ENCODE peak calls at places on chromosomes 3 and 15, in six cellular contexts. C, O, A, P, L and Q are unnamed samples.

GRCh38 chr3:139302084-139302800 is 41.6 kb upstream of the MRPS22 start:
- DNase-seq in C (peak), O (peak), A (peak), P (no peak), L (peak), Q (no peak)

GRCh38 chr3:59759298-59760169 is 709.7 kb upstream of the CFAP20DC start:
- DNase-seq in C (no peak), O (no peak), A (no peak), P (no peak), L (no peak), Q (no peak)

GRCh38 chr3:107884719-107885460 is 205.9 kb downstream of the CD47 start:
- DNase-seq in C (no peak), O (peak), A (peak), P (no peak), L (no peak), Q (no peak)

GRCh38 chr3:67192466-67192865 is 194.4 kb downstream of the KBTBD8 start:
- DNase-seq in C (no peak), O (no peak), A (no peak), P (no peak), L (no peak), Q (no peak)

GRCh38 chr3:142285057-142285666 is 59.8 kb upstream of the GK5 start:
- DNase-seq in C (no peak), O (no peak), A (no peak), P (no peak), L (no peak), Q (no peak)

GRCh38 chr3:125110876-125111480 is 55.2 kb upstream of the HEG1 start:
- DNase-seq in C (no peak), O (no peak), A (no peak), P (no peak), L (no peak), Q (no peak)

GRCh38 chr3:99638244-99638948 is at the start of gene COL8A1:
- DNase-seq in C (peak), O (peak), A (peak), P (peak), L (peak), Q (no peak)

GRCh38 chr3:142947799-142948575 is 15.5 kb downstream of the PAQR9 start:
- DNase-seq in C (peak), O (no peak), A (no peak), P (no peak), L (no peak), Q (no peak)

GRCh38 chr3:196707566-196707965 is 4.5 kb downstream of the CEP19 start:
- DNase-seq in C (no peak), O (no peak), A (no peak), P (no peak), L (no peak), Q (no peak)

GRCh38 chr3:196712514-196713413 is 587 bp downstream of the PIGX start:
- DNase-seq in C (peak), O (peak), A (peak), P (peak), L (peak), Q (no peak)

GRCh38 chr3:196706313-196706712 is 5.7 kb downstream of the CEP19 start:
- DNase-seq in C (no peak), O (no peak), A (no peak), P (no peak), L (no peak), Q (no peak)

GRCh38 chr3:196708467-196708866 is 3.6 kb downstream of the CEP19 start:
- DNase-seq in C (peak), O (peak), A (no peak), P (no peak), L (no peak), Q (no peak)

DNA sequence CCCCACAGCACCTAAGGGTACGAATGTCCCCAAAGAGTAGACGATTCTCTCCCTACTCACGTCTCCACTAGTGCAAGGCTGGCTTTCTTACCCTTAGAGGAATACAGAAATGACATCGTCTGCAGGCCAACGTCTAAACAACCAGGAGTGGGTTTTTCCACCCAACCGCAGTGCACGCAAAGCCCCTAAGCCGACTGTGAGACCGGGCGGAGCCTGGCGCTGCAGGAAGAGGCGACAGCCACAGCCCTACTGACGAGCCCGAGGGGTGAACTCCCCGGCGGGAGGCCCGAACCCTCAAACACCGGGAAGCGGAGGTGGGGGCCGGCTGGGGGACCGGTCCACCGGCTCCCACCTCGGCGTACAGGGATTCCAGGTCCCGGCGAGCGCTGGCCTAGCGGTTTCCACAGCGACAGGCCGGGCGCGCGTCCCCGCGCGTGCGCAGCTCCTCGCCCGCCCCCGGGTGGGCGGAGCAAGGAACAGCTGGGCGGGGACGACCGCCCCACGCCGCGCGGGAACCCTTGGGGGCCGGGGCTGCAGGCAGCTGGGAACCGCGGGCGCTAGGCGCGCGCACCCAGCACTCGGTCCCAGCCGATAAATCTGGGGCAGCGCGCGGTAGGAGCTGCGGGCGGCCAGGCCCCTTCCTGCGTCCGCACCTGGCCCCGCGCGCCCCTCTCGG is at the start of the genes CEP19 and PIGX:
- DNase-seq in C (peak), O (peak), A (peak), P (peak), L (peak), Q (peak)
- TF ChIP-seq CTCF in C (no peak), O (no peak), A (no peak), P (no peak), L (peak), Q (no peak)

GRCh38 chr3:52301042-52301441 is 13.4 kb downstream of the GLYCTK start:
- DNase-seq in C (no peak), O (no peak), A (no peak), P (no peak), L (no peak), Q (no peak)

GRCh38 chr3:52297242-52298146 is 9.9 kb downstream of the GLYCTK start:
- DNase-seq in C (no peak), O (no peak), A (no peak), P (no peak), L (no peak), Q (no peak)

GRCh38 chr3:52299247-52299657 is 11.6 kb downstream of the GLYCTK start:
- DNase-seq in C (no peak), O (no peak), A (no peak), P (no peak), L (no peak), Q (no peak)

GRCh38 chr3:52298147-52299098 is 10.8 kb downstream of the GLYCTK start:
- DNase-seq in C (no peak), O (no peak), A (no peak), P (no peak), L (no peak), Q (no peak)

DNA sequence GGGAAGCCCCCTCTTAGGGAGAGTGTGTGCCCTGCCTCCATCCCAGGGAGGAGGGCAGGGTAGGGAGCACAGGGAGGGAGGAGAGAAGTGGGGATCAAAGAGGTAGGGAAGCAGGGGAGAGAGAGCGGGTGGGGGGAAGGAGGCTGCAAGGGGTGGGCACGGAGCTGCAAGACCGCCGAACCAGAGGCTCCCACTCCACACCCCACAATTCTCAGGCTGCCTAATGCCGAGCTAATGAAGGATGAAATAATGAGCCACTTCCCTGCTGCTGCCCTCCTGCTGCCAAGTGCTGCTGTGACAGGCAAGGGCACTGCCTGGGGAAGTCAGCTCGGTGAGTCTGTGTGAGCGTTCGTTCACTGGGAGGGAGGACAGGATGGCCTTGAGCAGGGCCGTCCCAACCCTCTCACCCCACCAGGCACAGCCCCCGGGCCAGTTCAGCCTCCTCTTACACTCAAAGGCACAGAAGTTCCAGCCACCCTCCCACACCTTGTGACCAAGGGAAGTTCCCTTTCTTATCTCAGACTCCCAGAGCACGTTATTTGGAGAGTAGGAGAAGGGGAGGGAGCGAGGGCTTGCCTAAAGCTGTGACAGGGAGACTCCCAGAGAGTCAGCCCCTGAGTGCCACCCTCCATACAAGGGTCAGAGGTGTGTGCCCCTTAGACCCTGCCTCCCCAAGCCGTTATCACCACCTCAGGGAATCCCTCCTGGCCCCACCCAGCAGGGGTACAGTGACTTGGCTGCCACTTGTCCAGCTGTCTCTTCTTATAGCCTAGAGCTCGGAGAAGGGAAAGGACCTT is 12.4 kb downstream of the GLYCTK start:
- DNase-seq in C (no peak), O (peak), A (peak), P (peak), L (no peak), Q (no peak)
- TF ChIP-seq CTCF in C (no peak), O (no peak), A (peak), P (peak), L (no peak), Q (no peak)

DNA sequence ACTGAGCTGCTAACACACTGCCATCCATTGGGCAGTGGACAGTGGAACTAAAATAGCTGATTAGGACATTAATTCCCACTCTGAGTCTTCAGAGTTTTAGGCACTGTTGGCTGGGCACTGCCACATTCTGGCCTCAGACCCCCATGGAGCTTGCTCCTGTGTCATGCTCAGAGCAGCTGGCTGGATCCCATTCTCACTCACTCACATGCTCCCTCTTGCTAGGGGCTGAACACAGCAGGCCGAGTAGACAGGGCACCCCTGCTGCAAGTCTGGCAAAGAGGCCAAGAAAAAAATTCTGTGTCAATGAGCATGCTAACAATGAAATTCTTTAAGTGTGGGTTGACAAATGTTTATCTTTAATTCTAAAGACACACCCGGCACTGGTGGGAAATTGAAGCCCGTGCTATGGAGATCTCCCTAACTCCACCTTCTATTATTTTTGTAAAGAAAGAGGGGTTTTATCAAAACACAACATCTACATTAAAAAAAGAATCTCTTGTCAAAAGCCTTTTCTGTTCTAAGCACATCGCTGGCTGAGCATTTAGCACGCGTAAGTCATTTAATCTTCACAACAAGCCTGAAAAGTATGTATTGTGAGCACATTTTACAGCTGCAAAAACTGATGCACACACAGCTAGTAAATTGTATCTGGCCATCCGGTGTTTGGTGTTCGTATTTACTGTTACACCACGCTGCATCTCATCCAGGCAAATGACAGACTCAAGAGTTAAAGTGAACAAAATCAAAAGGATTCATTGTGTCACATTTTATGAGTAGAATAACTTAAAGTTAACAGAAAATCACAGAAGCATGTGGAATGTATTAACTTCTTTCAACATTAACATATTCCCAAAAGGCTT is 362.1 kb downstream of the PLOD2 start:
- DNase-seq in C (no peak), O (no peak), A (peak), P (no peak), L (no peak), Q (no peak)
- TF ChIP-seq CTCF in C (no peak), O (no peak), A (no peak), P (no peak), L (no peak), Q (no peak)

DNA sequence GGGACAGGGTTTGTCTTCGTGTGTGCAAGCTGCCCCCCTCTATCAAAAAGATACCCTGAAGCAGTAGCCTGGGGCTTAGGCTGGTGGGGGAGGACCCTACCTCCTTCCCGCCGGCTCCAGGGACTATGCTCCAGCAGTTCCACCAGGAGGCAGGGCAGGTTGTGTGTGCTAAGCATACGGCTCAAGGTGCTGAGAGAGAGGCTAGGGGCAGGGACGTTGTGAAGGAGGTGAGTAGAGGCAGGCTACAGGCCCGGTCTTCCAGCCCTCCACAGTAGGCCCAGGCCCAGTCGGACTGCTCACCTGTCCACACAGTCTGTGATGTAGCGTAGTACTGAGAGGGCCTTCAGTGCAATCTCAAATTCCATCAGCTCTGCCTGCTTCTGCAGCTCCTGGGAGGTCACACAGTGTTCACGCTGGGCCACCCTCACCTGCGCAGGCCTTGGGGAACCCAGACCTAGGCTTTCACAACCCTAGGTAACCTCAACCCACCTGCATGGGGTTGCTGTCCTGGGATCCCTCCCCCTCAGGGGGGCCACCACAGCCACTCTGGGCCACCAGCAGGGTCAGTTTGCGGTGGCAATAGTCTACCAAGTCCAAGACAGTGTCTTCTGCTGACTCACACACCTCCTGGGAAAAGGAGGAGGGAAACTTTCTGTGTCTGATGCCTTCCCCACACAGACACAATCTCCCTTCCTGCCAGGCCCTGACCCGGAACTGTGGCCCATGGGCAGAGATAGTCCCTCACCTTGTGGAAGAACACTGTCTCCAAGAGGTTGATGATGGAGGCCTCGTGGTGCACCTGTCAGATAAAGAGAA is 2.4 kb upstream of the RASSF1 start:
- DNase-seq in C (no peak), O (no peak), A (no peak), P (no peak), L (no peak), Q (no peak)
- TF ChIP-seq CTCF in C (no peak), O (no peak), A (no peak), P (no peak), L (no peak), Q (no peak)

DNA sequence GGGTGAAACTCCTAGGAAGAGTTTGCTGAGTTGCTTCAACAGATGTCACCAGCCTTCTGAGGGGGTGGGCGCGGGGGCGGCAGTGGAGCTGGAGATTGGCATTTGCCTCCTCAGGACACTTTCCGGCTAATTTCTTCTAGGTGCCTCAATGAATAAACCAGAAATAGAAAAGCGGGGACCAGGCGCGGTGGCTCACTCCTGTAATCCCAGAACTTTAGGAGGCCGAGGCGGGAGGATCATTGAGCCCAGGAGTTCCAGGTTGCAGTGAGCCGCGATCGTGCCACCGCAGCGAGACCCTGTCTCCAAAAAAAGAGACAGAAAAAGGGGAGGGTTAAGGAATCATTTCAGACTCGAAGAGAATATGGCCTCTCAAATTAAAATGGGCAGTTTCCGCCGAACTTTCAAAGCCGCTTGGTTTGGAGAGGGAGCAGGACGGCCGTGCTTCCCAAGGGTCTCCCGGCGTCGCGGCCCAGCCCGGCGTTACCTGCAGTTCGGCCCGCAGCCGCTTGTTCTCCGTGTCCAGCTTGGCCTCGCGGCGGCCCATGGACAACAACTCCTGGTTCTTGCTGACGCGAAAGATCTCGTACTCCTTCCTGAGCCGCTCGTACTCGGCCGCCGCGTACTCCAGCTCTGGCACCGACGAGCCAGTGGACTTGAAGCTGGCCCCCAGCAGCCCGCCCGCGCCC is 587 bp downstream of the NPHP3 start:
- DNase-seq in C (peak), O (peak), A (peak), P (peak), L (peak), Q (no peak)
- TF ChIP-seq CTCF in C (peak), O (peak), A (peak), P (peak), L (peak), Q (no peak)

DNA sequence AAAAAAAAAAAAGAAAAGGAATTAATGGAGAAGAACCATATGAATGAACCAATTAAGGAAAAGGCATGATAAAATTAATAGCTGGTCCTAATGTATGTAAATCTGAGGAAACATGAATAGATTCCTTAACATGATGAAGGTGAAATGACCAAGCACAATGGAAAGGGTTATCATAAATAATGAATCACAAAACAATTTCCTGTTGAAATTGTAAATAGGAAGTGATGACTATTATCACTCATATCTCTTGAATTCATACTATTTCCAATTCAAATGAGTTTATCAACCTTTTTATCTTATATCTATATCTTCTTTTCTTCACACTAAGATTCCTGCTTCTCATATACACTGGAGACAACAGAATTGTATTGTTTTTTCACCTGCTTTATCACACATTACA is 32.0 kb downstream of the AADACL2 start:
- DNase-seq in C (no peak), O (no peak), A (no peak), P (no peak), L (no peak), Q (no peak)
- TF ChIP-seq CTCF in C (no peak), O (no peak), A (no peak), P (no peak), L (no peak), Q (no peak)

GRCh38 chr15:47788685-47789084 is 71.4 kb downstream of the SEMA6D start:
- DNase-seq in C (no peak), O (no peak), A (no peak), P (no peak), L (no peak), Q (no peak)
- TF ChIP-seq CTCF in C (no peak), O (no peak), A (no peak), P (no peak), L (no peak), Q (no peak)